ENCODE peak calls at places on chromosome 17, in seven cellular contexts. I is stomach, G is ascending aorta, O is adrenal gland, E is endothelial cell of umbilical vein, B is Peyer's patch, R is mucosa of descending colon. S is an unnamed sample. For H3K9me3, the result is how much of the 10 kb centered on the place peaks cover.

GRCh38 chr17:61488878-61489718 is 36.9 kb downstream of the TBX4 start:
- DNase-seq in I (peak), G (peak), O (no peak), E (no peak), B (no peak), R (peak), S (no peak)

GRCh38 chr17:41428591-41429326 is 4.4 kb upstream of the KRT37 start:
- DNase-seq in I (no peak), G (no peak), O (no peak), E (no peak), B (no peak), R (no peak), S (no peak)

GRCh38 chr17:65278050-65278819 is 141.1 kb downstream of the RGS9 start:
- DNase-seq in I (peak), G (peak), O (no peak), E (peak), B (no peak), R (peak), S (peak)

GRCh38 chr17:58335779-58336455 is 7.3 kb upstream of the TSPOAP1 start:
- DNase-seq in I (peak), G (no peak), O (no peak), E (no peak), B (peak), R (peak), S (peak)

GRCh38 chr17:28982191-28982793 is 23.5 kb downstream of the SEZ6 start:
- DNase-seq in I (no peak), G (peak), O (no peak), E (peak), B (peak), R (no peak), S (no peak)

GRCh38 chr17:16980061-16980460 is 8.1 kb upstream of the TNFRSF13B start:
- DNase-seq in I (no peak), G (no peak), O (no peak), E (no peak), B (no peak), R (no peak), S (no peak)

GRCh38 chr17:12342609-12343248 is 322.1 kb downstream of the MAP2K4 start:
- DNase-seq in I (peak), G (no peak), O (no peak), E (no peak), B (no peak), R (peak), S (no peak)

GRCh38 chr17:65557349-65558310 is 3.8 kb downstream of the AXIN2 start:
- DNase-seq in I (no peak), G (no peak), O (no peak), E (no peak), B (no peak), R (peak), S (peak)

GRCh38 chr17:62898239-62898864 is 67.7 kb upstream of the TANC2 start:
- DNase-seq in I (no peak), G (no peak), O (no peak), E (peak), B (no peak), R (no peak), S (peak)

GRCh38 chr17:44095647-44096496 is 25.3 kb downstream of the G6PC3 start:
- DNase-seq in I (no peak), G (peak), O (no peak), E (peak), B (no peak), R (peak), S (peak)

GRCh38 chr17:35742896-35743477 is 10.1 kb downstream of the GAS2L2 start:
- DNase-seq in I (no peak), G (no peak), O (no peak), E (no peak), B (no peak), R (no peak), S (no peak)

GRCh38 chr17:11900103-11900502 is 97.2 kb downstream of the ZNF18 start:
- DNase-seq in I (no peak), G (no peak), O (no peak), E (no peak), B (no peak), R (no peak), S (no peak)

GRCh38 chr17:17823433-17824118 is 13.2 kb downstream of the SREBF1 start:
- DNase-seq in I (peak), G (peak), O (peak), E (peak), B (peak), R (peak), S (peak)

GRCh38 chr17:8006836-8007680 is 4.6 kb downstream of the GUCY2D start:
- DNase-seq in I (no peak), G (no peak), O (no peak), E (no peak), B (no peak), R (no peak), S (no peak)

GRCh38 chr17:46072998-46073397 is 73.9 kb downstream of the STH start:
- DNase-seq in I (no peak), G (no peak), O (no peak), E (no peak), B (no peak), R (no peak), S (no peak)

GRCh38 chr17:333626-334396 is 18.8 kb downstream of the RPH3AL start:
- DNase-seq in I (peak), G (peak), O (peak), E (peak), B (peak), R (peak), S (no peak)

GRCh38 chr17:332023-332422 is 20.6 kb downstream of the RPH3AL start:
- DNase-seq in I (no peak), G (peak), O (no peak), E (no peak), B (no peak), R (peak), S (no peak)

GRCh38 chr17:329794-330420 is 22.7 kb downstream of the RPH3AL start:
- DNase-seq in I (no peak), G (no peak), O (no peak), E (no peak), B (no peak), R (peak), S (no peak)

GRCh38 chr17:332558-333322 is 19.9 kb downstream of the RPH3AL start:
- DNase-seq in I (no peak), G (peak), O (no peak), E (no peak), B (no peak), R (peak), S (no peak)

DNA sequence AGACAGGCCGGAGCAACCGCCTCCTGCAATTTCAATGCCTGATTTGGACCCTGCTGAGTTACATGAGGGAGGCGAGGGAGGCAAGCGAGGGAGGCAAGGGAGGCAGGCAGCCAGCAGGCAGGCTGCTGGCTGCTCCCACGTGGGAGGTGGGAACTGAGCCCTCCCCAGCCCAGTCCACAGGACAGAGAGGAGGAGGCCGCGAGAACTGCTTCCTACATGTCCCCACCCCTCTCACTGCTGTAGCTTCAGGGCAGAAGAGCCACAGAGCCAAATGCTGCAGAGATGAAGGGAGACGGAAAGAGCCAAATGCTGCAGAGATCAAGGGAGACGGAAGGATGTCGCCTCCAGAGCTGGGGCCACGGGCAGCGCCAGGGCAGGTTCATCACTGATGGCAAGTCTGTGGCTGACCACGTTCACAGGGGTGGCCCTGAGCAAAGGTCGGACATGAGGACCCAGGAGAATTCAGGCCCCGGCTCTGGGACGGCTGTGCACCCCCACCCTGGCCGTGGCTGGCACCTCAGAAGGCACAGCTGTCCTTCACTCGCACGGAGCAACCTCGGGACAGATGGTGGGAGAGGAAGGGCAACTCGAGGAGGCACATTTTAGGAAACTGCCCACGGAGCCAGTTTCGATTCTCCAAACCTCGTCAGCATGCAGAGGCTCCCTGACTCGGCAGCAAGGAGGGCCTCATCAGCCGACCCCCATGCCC is 21.5 kb downstream of the RPH3AL start:
- DNase-seq in I (no peak), G (no peak), O (no peak), E (no peak), B (no peak), R (peak), S (no peak)
- H3K4me3 ChIP-seq in I (peak), G (no peak), O (peak), E (no peak), B (peak), R (no peak), S (no peak)

GRCh38 chr17:49491370-49491769 is 3.7 kb upstream of the NGFR start:
- DNase-seq in I (no peak), G (no peak), O (no peak), E (no peak), B (no peak), R (no peak), S (no peak)
- H3K9me3 ChIP-seq in I (under half), G (under half), O (under half), E (under half), B (under half), R (under half), S (under half)

DNA sequence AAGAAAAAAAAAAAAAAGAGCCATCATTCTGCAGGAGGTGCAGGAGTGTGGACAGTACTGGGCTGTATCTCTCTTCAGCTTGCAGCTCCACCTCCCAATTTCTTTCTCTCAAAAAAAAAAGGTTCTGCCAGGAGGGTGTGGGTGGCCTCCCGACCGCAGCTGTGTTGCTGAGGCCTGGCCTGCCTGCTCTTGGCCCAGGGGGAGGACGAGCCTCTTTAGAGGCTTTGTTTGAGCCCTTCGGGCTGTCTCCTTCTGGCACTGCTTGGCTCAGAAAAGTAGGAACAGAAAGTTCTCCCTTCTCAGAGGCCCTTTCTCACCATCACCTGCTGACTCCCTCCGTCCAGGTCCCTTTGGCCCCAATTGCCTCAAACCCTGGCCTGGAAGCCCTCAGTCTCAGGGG is 22.2 kb upstream of the C17orf107 start:
- DNase-seq in I (no peak), G (no peak), O (no peak), E (no peak), B (no peak), R (no peak), S (no peak)
- H3K4me3 ChIP-seq in I (no peak), G (no peak), O (no peak), E (no peak), B (no peak), R (no peak), S (no peak)

GRCh38 chr17:21132428-21132827 is 5.7 kb downstream of the DHRS7B start:
- DNase-seq in I (no peak), G (no peak), O (no peak), E (no peak), B (no peak), R (no peak), S (no peak)

GRCh38 chr17:21129023-21129681 is 2.4 kb downstream of the DHRS7B start:
- DNase-seq in I (no peak), G (no peak), O (peak), E (peak), B (no peak), R (no peak), S (no peak)

GRCh38 chr17:21131090-21131616 is 4.4 kb downstream of the DHRS7B start:
- DNase-seq in I (no peak), G (no peak), O (no peak), E (no peak), B (no peak), R (no peak), S (no peak)

GRCh38 chr17:21134559-21134958 is 7.8 kb downstream of the DHRS7B start:
- DNase-seq in I (no peak), G (no peak), O (no peak), E (no peak), B (no peak), R (no peak), S (no peak)
- H3K9me3 ChIP-seq in I (under half), G (under half), O (under half), E (under half), B (under half), R (under half), S (under half)

DNA sequence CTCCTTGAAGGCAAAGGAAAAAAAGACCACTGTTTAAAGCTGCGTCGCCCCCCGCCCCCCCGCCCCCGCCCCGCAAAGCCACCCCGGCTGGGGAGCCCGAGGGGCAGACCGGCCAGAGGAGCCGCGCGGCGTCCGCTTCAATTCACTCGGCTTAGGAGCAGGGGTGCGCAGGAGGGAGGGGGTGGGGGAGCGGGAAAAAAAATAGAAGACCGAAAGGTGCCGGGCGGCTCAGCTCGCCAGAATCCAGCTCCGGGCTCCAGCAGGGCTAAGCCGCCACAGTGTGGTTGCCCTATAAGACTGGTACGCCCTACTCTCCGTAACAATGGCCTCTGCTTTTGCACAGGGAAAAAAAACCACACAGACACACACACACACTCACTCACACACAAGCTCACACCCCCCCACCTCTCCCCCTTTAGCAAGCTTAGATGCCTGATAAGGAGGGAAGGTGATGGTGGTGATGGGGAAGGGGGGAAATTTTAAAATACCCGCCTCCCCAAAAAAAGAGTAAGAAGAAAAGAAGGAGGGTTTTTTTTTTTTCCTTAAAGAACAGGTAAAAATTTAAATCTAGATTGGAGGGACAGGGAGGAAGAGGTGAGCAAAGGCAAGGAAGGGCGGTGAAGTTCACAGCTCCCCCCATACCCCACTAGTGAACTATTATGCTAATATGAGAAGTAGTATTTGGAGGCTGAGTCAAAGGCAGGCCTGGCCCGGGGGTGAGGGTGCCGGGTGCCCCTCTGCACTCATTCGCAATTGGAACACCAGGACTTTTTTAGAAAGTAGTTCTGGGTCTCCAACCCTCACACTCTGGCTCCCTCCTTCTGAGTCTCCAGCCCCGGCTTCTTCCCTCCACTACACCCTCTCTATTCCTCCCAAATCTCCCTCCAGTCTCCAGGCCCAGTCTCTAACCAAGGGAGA is 11.0 kb upstream of the HOXB2 start:
- DNase-seq in I (no peak), G (no peak), O (no peak), E (peak), B (no peak), R (peak), S (no peak)
- H3K4me3 ChIP-seq in I (peak), G (peak), O (peak), E (peak), B (peak), R (no peak), S (peak)

DNA sequence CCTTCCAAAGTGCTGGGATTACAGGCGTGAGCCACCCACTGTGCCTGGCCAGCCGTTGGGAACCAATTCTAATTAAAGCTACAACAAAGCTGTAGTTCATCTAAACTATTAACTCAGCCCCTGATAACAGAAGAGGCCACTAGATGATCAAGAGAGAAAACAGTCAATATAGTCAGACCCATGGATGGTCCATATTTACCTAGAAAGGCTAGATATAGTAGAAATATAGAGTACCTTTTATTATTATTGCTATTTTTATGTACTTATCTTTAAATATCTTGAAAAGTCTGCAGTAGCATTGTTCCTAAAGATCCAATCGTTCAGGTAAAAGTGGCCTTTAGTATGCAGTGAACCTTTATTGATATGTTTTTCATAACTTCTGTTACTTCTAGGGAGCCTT is 43.2 kb downstream of the RNF213 start:
- DNase-seq in I (no peak), G (no peak), O (no peak), E (no peak), B (no peak), R (no peak), S (no peak)
- H3K9me3 ChIP-seq in I (under half), G (under half), O (under half), E (under half), B (under half), R (under half), S (under half)